ENCODE peak calls at places on chromosome 16, in ten cellular contexts. O is T-helper 17 cell; D is activated CD4-positive, alpha-beta T cell treated with anti-CD3 and anti-CD28 coated beads, Interleukin-2, amount 50 U/mL, for 1 hour; W is T-cell; F is HuH-7; Z is retinal pigment epithelial cell; C is non-pigmented ciliary epithelial cell; G is AML-193; U is HFF-Myc; H is activated effector memory CD4-positive, alpha-beta T cell treated with Interleukin-2 at 50 U/mL for 16 hours. E is an unnamed sample.

GRCh38 chr16:53704445-53704813 is 473 bp downstream of the FTO start:
- DNase-seq in O (no peak), D (no peak), W (no peak), F (no peak), Z (no peak), C (no peak), G (no peak), U (no peak), H (no peak), E (no peak)

GRCh38 chr16:66091462-66091861 is 275.0 kb upstream of the CDH5 start:
- DNase-seq in O (no peak), D (no peak), W (no peak), F (no peak), Z (no peak), C (no peak), G (no peak), U (no peak), H (no peak), E (no peak)

GRCh38 chr16:27254262-27254811 is 14.2 kb downstream of the NSMCE1 start:
- DNase-seq in O (no peak), D (no peak), W (no peak), F (no peak), Z (no peak), C (no peak), G (no peak), U (no peak), H (no peak), E (no peak)

GRCh38 chr16:69706256-69706974 is 19.9 kb downstream of the NQO1 start:
- DNase-seq in O (no peak), D (no peak), W (no peak), F (no peak), Z (no peak), C (no peak), G (peak), U (no peak), H (no peak), E (no peak)

GRCh38 chr16:24980077-24980793 is 34.9 kb downstream of the ARHGAP17 start:
- DNase-seq in O (no peak), D (no peak), W (no peak), F (no peak), Z (no peak), C (no peak), G (no peak), U (no peak), H (no peak), E (no peak)

GRCh38 chr16:89373355-89374110 is 116.8 kb downstream of the ANKRD11 start:
- DNase-seq in O (no peak), D (no peak), W (no peak), F (no peak), Z (peak), C (peak), G (no peak), U (no peak), H (no peak), E (no peak)

GRCh38 chr16:2586901-2587480 is 49.2 kb downstream of the PDPK1 start:
- DNase-seq in O (no peak), D (no peak), W (no peak), F (no peak), Z (no peak), C (no peak), G (no peak), U (no peak), H (no peak), E (no peak)

GRCh38 chr16:81866820-81867440 is 87.8 kb downstream of the PLCG2 start:
- DNase-seq in O (no peak), D (no peak), W (no peak), F (no peak), Z (no peak), C (no peak), G (no peak), U (no peak), H (no peak), E (no peak)

GRCh38 chr16:79283578-79283977 is 317.0 kb downstream of the MAF start:
- DNase-seq in O (no peak), D (peak), W (peak), F (no peak), Z (no peak), C (no peak), G (no peak), U (no peak), H (peak), E (no peak)

GRCh38 chr16:88466949-88467348 is 13.9 kb downstream of the ZFPM1 start:
- DNase-seq in O (no peak), D (no peak), W (no peak), F (no peak), Z (no peak), C (no peak), G (no peak), U (no peak), H (no peak), E (no peak)

GRCh38 chr16:9946022-9946720 is 236.1 kb downstream of the GRIN2A start:
- DNase-seq in O (no peak), D (no peak), W (no peak), F (no peak), Z (no peak), C (no peak), G (no peak), U (no peak), H (no peak), E (no peak)

GRCh38 chr16:68235882-68236803 is at the start of gene ESRP2:
- DNase-seq in O (peak), D (no peak), W (peak), F (peak), Z (no peak), C (no peak), G (no peak), U (no peak), H (peak), E (no peak)

GRCh38 chr16:64375386-64375980 is 746.4 kb downstream of the CDH11 start:
- DNase-seq in O (no peak), D (no peak), W (no peak), F (no peak), Z (no peak), C (no peak), G (no peak), U (no peak), H (no peak), E (no peak)

E was measured in KG1.